ENCODE peak calls at places on chromosomes 12 and 14, in ten cellular contexts. Y is naive thymus-derived CD8-positive, alpha-beta T cell; R is kidney tubule cell; P is cardiac muscle cell; K is LoVo; A is HT-29; F is foreskin fibroblast; M is stimulated activated CD8-positive, alpha-beta memory T cell treated with anti-CD3 and anti-CD28 coated beads, Interleukin-4, amount 100 ng/mL, for 48 hours; U is CD8-positive, alpha-beta memory T cell; V is HuH-7.5. I is an unnamed sample.
A peak's percentile ranks its signal among the peaks of the same experiment; 100 is the strongest.

GRCh38 chr14:51547260-51547659 is 104.5 kb upstream of the FRMD6 start:
- DNase-seq in A (no peak), V (no peak), K (peak; percentile 16), M (no peak), P (peak; percentile 4), F (peak; percentile 98), U (no peak), R (peak; percentile 98), Y (no peak), I (peak; percentile 97)

GRCh38 chr14:102659797-102660196 is 67.3 kb downstream of the RCOR1 start:
- DNase-seq in V (no peak), R (peak; percentile 65), P (no peak), U (no peak), M (no peak), Y (no peak), F (peak; percentile 52), K (no peak), A (no peak), I (peak; percentile 25)

GRCh38 chr14:99063620-99064225 is 208.3 kb downstream of the BCL11B start:
- DNase-seq in R (peak; percentile 69), U (no peak), F (no peak), A (peak; percentile 18), Y (no peak), K (no peak), V (no peak), P (no peak), M (no peak), I (no peak)

GRCh38 chr12:42216737-42217136 is 21.3 kb downstream of the YAF2 start:
- DNase-seq in U (no peak), P (no peak), K (no peak), V (no peak), A (no peak), F (no peak), M (no peak), R (peak; percentile 39), Y (no peak), I (no peak)

GRCh38 chr12:113075137-113075683 is 18.7 kb downstream of the DTX1 start:
- DNase-seq in R (peak; percentile 29), V (no peak), A (no peak), U (no peak), Y (no peak), K (no peak), F (no peak), M (no peak), P (no peak), I (no peak)

GRCh38 chr14:75232597-75232996 is 46.0 kb upstream of the FOS start:
- DNase-seq in V (no peak), Y (peak; percentile 81), P (no peak), R (no peak), M (no peak), A (no peak), U (peak; percentile 77), F (no peak), K (no peak), I (no peak)

GRCh38 chr12:108484431-108484830 is 30.6 kb upstream of the FICD start:
- DNase-seq in R (peak; percentile 4), V (no peak), P (no peak), F (no peak), M (no peak), A (no peak), U (no peak), K (no peak), Y (no peak), I (no peak)

GRCh38 chr12:49637401-49637800 is 14.0 kb downstream of the PRPF40B start:
- DNase-seq in Y (no peak), V (no peak), U (no peak), R (no peak), F (no peak), A (no peak), P (peak; percentile 22), M (no peak), K (no peak), I (no peak)

GRCh38 chr12:54251667-54252284 is 28.1 kb downstream of the CBX5 start:
- DNase-seq in R (peak; percentile 55), M (no peak), U (peak; percentile 32), V (peak; percentile 59), F (peak; percentile 70), P (peak; percentile 55), Y (no peak), K (peak; percentile 48), A (peak; percentile 75), I (no peak)

I was measured in kidney epithelial cell.